ENCODE peak calls at places on chromosomes 7 and 10, in ten cellular contexts. Z is kidney epithelial cell, N is fibroblast of the aortic adventitia, R is GM12864, Q is fibroblast of pulmonary artery, P is GM06990, I is foreskin fibroblast, B is cardiac fibroblast, X is psoas muscle, J is esophagus squamous epithelium. M is an unnamed sample.

GRCh38 chr7:36147361-36147760 is 5.7 kb upstream of the EEPD1 start:
- DNase-seq in Z (no peak), N (no peak), R (no peak), Q (no peak), P (no peak), I (no peak), B (no peak), X (no peak), J (no peak), M (no peak)

GRCh38 chr7:105621617-105622016 is 40.3 kb upstream of the EFCAB10 start:
- DNase-seq in Z (no peak), N (peak), R (no peak), Q (peak), P (no peak), I (peak), B (no peak), X (peak), J (no peak), M (no peak)

GRCh38 chr10:110279062-110279986 is 25.4 kb downstream of the SMNDC1 start:
- DNase-seq in Z (peak), N (peak), R (peak), Q (peak), P (no peak), I (peak), B (peak), X (peak), J (no peak), M (peak)

GRCh38 chr7:46707973-46708372 is 786.9 kb upstream of the IGFBP3 start:
- DNase-seq in Z (no peak), N (no peak), R (no peak), Q (no peak), P (no peak), I (no peak), B (no peak), X (no peak), J (no peak), M (no peak)

GRCh38 chr10:72320676-72321247 is 34.0 kb downstream of the DNAJB12 start:
- DNase-seq in Z (peak), N (peak), R (peak), Q (peak), P (peak), I (peak), B (peak), X (peak), J (peak), M (peak)

GRCh38 chr7:44325811-44326241 is 432 bp upstream of the CAMK2B start:
- DNase-seq in Z (no peak), N (no peak), R (no peak), Q (no peak), P (no peak), I (no peak), B (no peak), X (no peak), J (no peak), M (no peak)

GRCh38 chr7:35726654-35727053 is 31.7 kb upstream of the HERPUD2 start:
- DNase-seq in Z (no peak), N (no peak), R (no peak), Q (no peak), P (peak), I (no peak), B (no peak), X (no peak), J (no peak), M (no peak)

GRCh38 chr10:107653832-107654287 is 489.4 kb upstream of the SORCS1 start:
- DNase-seq in Z (peak), N (peak), R (peak), Q (peak), P (peak), I (peak), B (peak), X (no peak), J (no peak), M (peak)

GRCh38 chr10:132827423-132827789 is 41.5 kb upstream of the NKX6-2 start:
- DNase-seq in Z (no peak), N (no peak), R (no peak), Q (no peak), P (no peak), I (no peak), B (no peak), X (no peak), J (no peak), M (no peak)

GRCh38 chr10:63887026-63887589 is 365.9 kb downstream of the REEP3 start:
- DNase-seq in Z (no peak), N (no peak), R (no peak), Q (no peak), P (peak), I (no peak), B (peak), X (no peak), J (no peak), M (no peak)

GRCh38 chr10:57986422-57986821 is 281.3 kb downstream of the IPMK start:
- DNase-seq in Z (no peak), N (no peak), R (no peak), Q (no peak), P (no peak), I (no peak), B (no peak), X (no peak), J (no peak), M (no peak)

GRCh38 chr10:116044722-116045374 is 228.2 kb downstream of the GFRA1 start:
- DNase-seq in Z (no peak), N (peak), R (no peak), Q (no peak), P (no peak), I (no peak), B (peak), X (peak), J (no peak), M (peak)

GRCh38 chr10:114100848-114101741 is 57.4 kb downstream of the ADRB1 start:
- DNase-seq in Z (no peak), N (peak), R (no peak), Q (peak), P (peak), I (peak), B (peak), X (peak), J (no peak), M (no peak)

GRCh38 chr10:131972474-131973071 is 9.2 kb downstream of the BNIP3 start:
- DNase-seq in Z (no peak), N (peak), R (no peak), Q (peak), P (no peak), I (peak), B (peak), X (peak), J (no peak), M (no peak)

GRCh38 chr7:80027616-80028173 is 106.9 kb upstream of the GNAI1 start:
- DNase-seq in Z (no peak), N (no peak), R (no peak), Q (no peak), P (no peak), I (no peak), B (no peak), X (no peak), J (no peak), M (peak)

DNA sequence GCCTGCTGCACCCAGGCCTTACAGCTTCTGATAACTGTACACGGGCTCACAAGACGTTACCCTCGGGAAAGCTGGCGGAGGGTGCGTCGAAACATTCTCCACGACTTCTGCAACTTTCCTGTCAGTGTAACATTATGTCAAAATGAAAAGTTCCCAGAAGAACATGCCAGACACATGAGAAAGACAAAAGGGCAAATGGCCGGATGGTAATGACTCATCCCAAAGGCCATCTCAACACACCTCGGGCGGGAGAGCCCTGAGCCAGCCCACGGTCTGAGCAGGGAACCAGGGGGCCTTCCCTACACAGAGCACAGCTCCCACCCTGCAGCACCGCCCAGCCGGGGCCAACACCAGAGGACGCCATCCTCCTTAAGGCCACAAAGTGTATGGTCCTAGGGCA is 118.7 kb downstream of the MAD1L1 start:
- DNase-seq in Z (no peak), N (peak), R (no peak), Q (peak), P (no peak), I (peak), B (peak), X (no peak), J (no peak), M (no peak)
- TF ChIP-seq CTCF in Z (no peak), N (no peak), R (no peak), Q (no peak), P (no peak), I (no peak), B (no peak), X (no peak), J (no peak), M (no peak)

GRCh38 chr7:2230226-2230625 is 2.5 kb downstream of the MAD1L1 start:
- DNase-seq in Z (no peak), N (no peak), R (no peak), Q (no peak), P (no peak), I (no peak), B (no peak), X (no peak), J (no peak), M (no peak)

GRCh38 chr7:2230882-2231281 is 1.9 kb downstream of the MAD1L1 start:
- DNase-seq in Z (no peak), N (no peak), R (no peak), Q (no peak), P (no peak), I (no peak), B (no peak), X (no peak), J (no peak), M (no peak)

GRCh38 chr7:2232766-2233520 is at the start of gene MAD1L1:
- DNase-seq in Z (no peak), N (peak), R (peak), Q (peak), P (peak), I (peak), B (peak), X (peak), J (peak), M (peak)

GRCh38 chr7:2233876-2234275 is 1.1 kb upstream of the MAD1L1 start:
- DNase-seq in Z (no peak), N (peak), R (no peak), Q (no peak), P (no peak), I (no peak), B (peak), X (no peak), J (no peak), M (no peak)

GRCh38 chr7:2231992-2232765 is 566 bp downstream of the MAD1L1 start:
- DNase-seq in Z (no peak), N (peak), R (no peak), Q (no peak), P (peak), I (no peak), B (no peak), X (no peak), J (no peak), M (no peak)
- H3K4me3 ChIP-seq in Z (peak), N (peak), R (peak), Q (peak), P (peak), I (peak), B (peak), X (peak), J (peak), M (peak)

GRCh38 chr7:130380121-130380860 is at the start of gene CPA1:
- DNase-seq in Z (no peak), N (no peak), R (no peak), Q (no peak), P (no peak), I (no peak), B (no peak), X (no peak), J (no peak), M (no peak)

GRCh38 chr7:130379551-130380120 is 658 bp upstream of the CPA1 start:
- DNase-seq in Z (no peak), N (no peak), R (no peak), Q (no peak), P (no peak), I (no peak), B (no peak), X (no peak), J (no peak), M (no peak)

GRCh38 chr7:130380861-130381455 is 664 bp downstream of the CPA1 start:
- DNase-seq in Z (no peak), N (no peak), R (no peak), Q (no peak), P (no peak), I (no peak), B (no peak), X (no peak), J (no peak), M (no peak)

GRCh38 chr7:130383187-130383980 is 3.1 kb downstream of the CPA1 start:
- DNase-seq in Z (no peak), N (no peak), R (no peak), Q (no peak), P (no peak), I (no peak), B (no peak), X (no peak), J (no peak), M (no peak)

DNA sequence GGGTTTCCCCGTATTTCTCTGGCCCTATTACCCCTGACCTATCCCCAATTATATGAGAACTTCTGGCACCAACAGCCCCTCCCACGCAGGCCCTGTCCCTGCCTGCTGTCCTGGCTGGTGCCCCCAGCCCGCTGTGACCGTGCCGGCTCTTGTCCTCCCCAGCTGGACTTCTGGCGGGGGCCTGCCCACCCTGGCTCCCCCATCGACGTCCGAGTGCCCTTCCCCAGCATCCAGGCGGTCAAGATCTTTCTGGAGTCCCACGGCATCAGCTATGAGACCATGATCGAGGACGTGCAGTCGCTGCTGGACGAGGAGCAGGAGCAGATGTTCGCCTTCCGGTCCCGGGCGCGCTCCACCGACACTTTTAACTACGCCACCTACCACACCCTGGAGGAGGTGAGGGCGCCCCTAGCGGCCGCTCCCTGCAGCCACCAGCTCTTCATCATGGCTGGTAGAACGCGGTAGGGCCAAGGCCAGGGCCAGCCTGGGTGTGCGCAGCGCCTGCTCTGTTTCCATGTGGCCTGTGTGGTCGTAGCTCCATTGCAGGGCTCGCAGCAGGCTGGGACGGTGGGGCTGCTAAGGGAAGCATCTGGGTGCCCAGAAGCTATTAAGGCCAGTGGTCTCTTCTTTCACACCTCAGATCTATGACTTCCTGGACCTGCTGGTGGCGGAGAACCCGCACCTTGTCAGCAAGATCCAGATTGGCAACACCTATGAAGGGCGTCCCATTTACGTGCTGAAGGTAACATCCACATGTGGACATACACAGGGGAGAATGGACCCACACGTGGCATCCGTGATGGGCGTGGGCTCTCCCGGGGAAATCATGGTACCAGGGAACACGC is 1.4 kb downstream of the CPA1 start:
- DNase-seq in Z (no peak), N (no peak), R (no peak), Q (no peak), P (no peak), I (no peak), B (peak), X (no peak), J (no peak), M (no peak)
- TF ChIP-seq CTCF in Z (no peak), N (no peak), R (no peak), Q (peak), P (no peak), I (no peak), B (peak), X (no peak), J (no peak), M (peak)

GRCh38 chr7:120272261-120272895 is 597 bp upstream of the KCND2 start:
- DNase-seq in Z (peak), N (peak), R (peak), Q (peak), P (peak), I (peak), B (peak), X (no peak), J (no peak), M (no peak)
- H3K4me3 ChIP-seq in Z (peak), N (peak), R (peak), Q (peak), P (peak), I (peak), B (peak), X (peak), J (peak), M (peak)

GRCh38 chr7:881441-882234 is 5.3 kb downstream of the GET4 start:
- DNase-seq in Z (no peak), N (no peak), R (no peak), Q (no peak), P (no peak), I (no peak), B (no peak), X (no peak), J (no peak), M (no peak)

GRCh38 chr7:879093-879492 is 2.7 kb downstream of the GET4 start:
- DNase-seq in Z (no peak), N (no peak), R (no peak), Q (no peak), P (no peak), I (no peak), B (no peak), X (peak), J (no peak), M (no peak)

GRCh38 chr7:882336-883028 is 6.1 kb downstream of the GET4 start:
- DNase-seq in Z (no peak), N (no peak), R (no peak), Q (no peak), P (no peak), I (no peak), B (no peak), X (no peak), J (no peak), M (no peak)

GRCh38 chr7:879706-880105 is 3.4 kb downstream of the GET4 start:
- DNase-seq in Z (no peak), N (no peak), R (no peak), Q (no peak), P (no peak), I (no peak), B (no peak), X (no peak), J (no peak), M (no peak)

GRCh38 chr7:880450-880849 is 4.1 kb downstream of the GET4 start:
- DNase-seq in Z (no peak), N (no peak), R (no peak), Q (no peak), P (no peak), I (no peak), B (no peak), X (peak), J (no peak), M (no peak)
- TF ChIP-seq CTCF in Z (no peak), N (no peak), R (no peak), Q (no peak), P (no peak), I (no peak), B (no peak), X (no peak), J (no peak), M (no peak)

GRCh38 chr7:152925412-152926147 is 166.0 kb downstream of the ACTR3B start:
- DNase-seq in Z (no peak), N (no peak), R (no peak), Q (no peak), P (no peak), I (no peak), B (no peak), X (no peak), J (no peak), M (no peak)
- H3K4me3 ChIP-seq in Z (peak), N (no peak), R (no peak), Q (no peak), P (no peak), I (no peak), B (no peak), X (peak), J (peak), M (peak)

GRCh38 chr10:124390788-124391187 is 27.9 kb downstream of the OAT start:
- DNase-seq in Z (no peak), N (no peak), R (no peak), Q (no peak), P (no peak), I (no peak), B (no peak), X (no peak), J (no peak), M (no peak)
- TF ChIP-seq CTCF in Z (no peak), N (no peak), R (no peak), Q (no peak), P (no peak), I (no peak), B (no peak), X (no peak), J (no peak), M (no peak)

DNA sequence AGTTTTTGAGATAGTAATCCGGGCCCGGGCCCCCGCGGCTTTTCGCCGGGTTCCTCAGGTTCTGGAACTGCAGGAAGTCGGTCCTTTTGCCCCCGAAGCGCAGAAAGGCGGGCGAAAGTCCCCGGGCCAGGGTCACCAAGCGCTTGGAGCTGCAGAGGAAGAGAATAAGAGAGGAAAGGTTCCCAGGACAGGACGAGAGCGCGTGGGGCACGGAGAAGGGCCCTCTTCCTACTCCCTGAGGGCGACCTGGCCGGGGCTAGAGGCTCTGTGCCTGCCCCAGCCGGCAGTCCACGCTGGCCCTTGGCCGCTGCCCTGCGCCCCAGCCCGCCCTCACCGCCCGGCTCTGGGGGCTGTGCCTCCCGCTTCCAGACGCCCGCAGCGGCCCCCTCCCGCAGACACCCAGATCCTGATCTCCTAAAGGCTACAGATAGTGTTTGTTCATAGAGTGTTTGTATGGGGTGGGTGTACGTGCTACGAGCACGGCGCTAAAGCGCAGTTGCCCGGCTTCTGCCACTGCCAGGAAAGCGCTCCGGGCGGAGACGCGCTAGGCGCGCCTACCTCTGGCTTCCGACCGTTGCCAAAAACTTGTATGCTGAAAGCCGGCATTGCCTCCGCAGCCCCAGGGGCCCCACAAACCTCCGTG is 3.2 kb downstream of the HPSE2 start:
- DNase-seq in Z (no peak), N (no peak), R (no peak), Q (no peak), P (peak), I (peak), B (no peak), X (no peak), J (no peak), M (no peak)
- H3K4me3 ChIP-seq in Z (no peak), N (no peak), R (no peak), Q (no peak), P (no peak), I (peak), B (no peak), X (peak), J (no peak), M (no peak)

GRCh38 chr10:106614293-106614692 is 550.2 kb downstream of the SORCS1 start:
- DNase-seq in Z (no peak), N (no peak), R (no peak), Q (no peak), P (no peak), I (no peak), B (no peak), X (no peak), J (no peak), M (no peak)
- TF ChIP-seq CTCF in Z (no peak), N (no peak), R (no peak), Q (no peak), P (no peak), I (no peak), B (no peak), X (no peak), J (no peak), M (no peak)